ENCODE peak calls at places on chromosomes 12 and 14, in four cellular contexts. I is Calu3, L is KBM-7, X is GM23338. G is an unnamed sample.

GRCh38 chr12:110176745-110177144 is 52.6 kb downstream of the IFT81 start:
- DNase-seq in I (no peak), L (no peak), X (no peak), G (no peak)

GRCh38 chr12:47391566-47391965 is 311.8 kb upstream of the AMIGO2 start:
- DNase-seq in I (no peak), L (no peak), X (no peak), G (no peak)

GRCh38 chr12:111437816-111438454 is 32.2 kb downstream of the SH2B3 start:
- DNase-seq in I (peak; percentile 74), L (peak; percentile 76), X (no peak), G (no peak)

GRCh38 chr14:75222208-75222701 is 45.8 kb upstream of the TMED10 start:
- DNase-seq in I (peak; percentile 40), L (peak; percentile 55), X (peak; percentile 38), G (no peak)

GRCh38 chr14:20998139-20998538 is 954 bp upstream of the SLC39A2 start:
- DNase-seq in I (peak; percentile 32), L (no peak), X (peak; percentile 20), G (no peak)

GRCh38 chr12:85803231-85803630 is 33.0 kb downstream of the RASSF9 start:
- DNase-seq in I (no peak), L (no peak), X (no peak), G (no peak)

GRCh38 chr12:72523754-72524153 is 251.6 kb downstream of the TRHDE start:
- DNase-seq in I (no peak), L (no peak), X (no peak), G (no peak)

GRCh38 chr12:3273409-3273853 is 196.3 kb downstream of the TSPAN9 start:
- DNase-seq in I (peak; percentile 43), L (no peak), X (no peak), G (peak; percentile 34)

GRCh38 chr12:79451988-79452387 is 238.8 kb downstream of the PAWR start:
- DNase-seq in I (peak; percentile 16), L (no peak), X (no peak), G (no peak)

GRCh38 chr12:1205512-1206060 is 214.6 kb downstream of the ERC1 start:
- DNase-seq in I (no peak), L (no peak), X (no peak), G (no peak)

GRCh38 chr12:111993290-111994150 is 19.4 kb downstream of the TMEM116 start:
- DNase-seq in I (no peak), L (no peak), X (no peak), G (no peak)

GRCh38 chr12:50925342-50925651 is 27.0 kb upstream of the HIGD1C start:
- DNase-seq in I (no peak), L (no peak), X (peak; percentile 38), G (no peak)

GRCh38 chr12:102034346-102034745 is 27.4 kb downstream of the WASHC3 start:
- DNase-seq in I (no peak), L (no peak), X (no peak), G (no peak)

GRCh38 chr12:88897723-88898122 is 317.5 kb upstream of the KITLG start:
- DNase-seq in I (no peak), L (peak; percentile 8), X (no peak), G (no peak)

GRCh38 chr14:104650057-104650980 is 39.1 kb upstream of the INF2 start:
- DNase-seq in I (peak; percentile 83), L (peak; percentile 82), X (peak; percentile 91), G (peak; percentile 58)

GRCh38 chr12:15527201-15527782 is 205.0 kb downstream of the PTPRO start:
- DNase-seq in I (peak; percentile 24), L (peak; percentile 65), X (peak; percentile 66), G (no peak)

GRCh38 chr12:49539406-49540228 is 787 bp downstream of the KCNH3 start:
- DNase-seq in I (no peak), L (no peak), X (no peak), G (no peak)

GRCh38 chr12:34400423-34400881 is 378.2 kb downstream of the ALG10 start:
- DNase-seq in I (no peak), L (no peak), X (no peak), G (no peak)

GRCh38 chr12:114746297-114747074 is 62.5 kb upstream of the TBX3 start:
- DNase-seq in I (no peak), L (no peak), X (no peak), G (no peak)